ENCODE peak calls at places on chromosomes 3 and 15, in ten cellular contexts. Y is endothelial cell; F is activated CD4-positive, alpha-beta T cell treated with anti-CD3 and anti-CD28 coated beads for 36 hours; Z is putamen; P is pons; J is AG09309; B is right cardiac atrium; U is effector CD4-positive, alpha-beta T cell; T is activated effector memory CD4-positive, alpha-beta T cell treated with Interleukin-2 at 50 U/mL for 16 hours; Q is activated CD8-positive, alpha-beta T cell treated with anti-CD3 and anti-CD28 coated beads for 36 hours. R is an unnamed sample.

GRCh38 chr3:32758375-32758753 is 59.4 kb upstream of the TRIM71 start:
- DNase-seq in F (no peak), J (no peak), Z (no peak), B (no peak), T (no peak), U (no peak), Q (no peak), P (no peak), Y (no peak), R (no peak)

GRCh38 chr15:101250931-101251829 is 668 bp downstream of the CHSY1 start:
- DNase-seq in B (peak; percentile 73), F (peak; percentile 39), U (no peak), Y (peak; percentile 44), P (no peak), Q (no peak), T (no peak), Z (peak; percentile 10), J (no peak), R (peak; percentile 45)

GRCh38 chr15:86362556-86362955 is 282.9 kb downstream of the AGBL1 start:
- DNase-seq in U (no peak), P (no peak), Z (no peak), T (no peak), J (no peak), F (peak; percentile 30), Q (peak; percentile 6), B (no peak), Y (no peak), R (peak; percentile 23)

GRCh38 chr15:26087395-26087794 is 224.3 kb upstream of the ATP10A start:
- DNase-seq in Q (no peak), Z (peak; percentile 47), P (no peak), J (peak; percentile 11), B (no peak), T (no peak), Y (no peak), F (no peak), U (no peak), R (peak; percentile 28)

GRCh38 chr3:188385295-188385694 is 231.3 kb downstream of the LPP start:
- DNase-seq in Z (no peak), F (no peak), J (no peak), U (no peak), Y (no peak), P (no peak), Q (no peak), B (no peak), T (no peak), R (no peak)

GRCh38 chr15:89195836-89196235 is 25.5 kb downstream of the RLBP1 start:
- DNase-seq in U (no peak), T (no peak), Z (no peak), J (peak; percentile 90), B (no peak), F (no peak), P (no peak), Y (no peak), Q (no peak), R (no peak)

GRCh38 chr3:132134611-132135010 is 99.8 kb upstream of the CPNE4 start:
- DNase-seq in J (peak; percentile 73), Y (no peak), Z (no peak), T (no peak), F (no peak), Q (no peak), U (no peak), P (no peak), B (no peak), R (peak; percentile 75)

GRCh38 chr15:99961011-99961441 is 227.8 kb upstream of the LYSMD4 start:
- DNase-seq in Y (peak; percentile 59), U (no peak), Z (no peak), F (peak; percentile 70), B (peak; percentile 66), P (peak; percentile 57), T (no peak), J (no peak), Q (peak; percentile 56), R (no peak)

GRCh38 chr15:68143129-68143528 is 62.0 kb downstream of the CALML4 start:
- DNase-seq in U (no peak), T (no peak), Z (no peak), P (no peak), B (no peak), F (no peak), Q (no peak), Y (no peak), J (no peak), R (no peak)

GRCh38 chr3:58422756-58423324 is 10.8 kb downstream of the PDHB start:
- DNase-seq in F (no peak), B (no peak), Z (no peak), U (no peak), P (no peak), J (no peak), T (no peak), Q (no peak), Y (no peak), R (no peak)

GRCh38 chr15:74294010-74294409 is 57.9 kb downstream of the CCDC33 start:
- DNase-seq in Z (no peak), Y (no peak), F (no peak), B (no peak), U (no peak), J (no peak), P (no peak), Q (no peak), T (no peak), R (no peak)

GRCh38 chr15:98690272-98690671 is 41.9 kb downstream of the IGF1R start:
- DNase-seq in Y (no peak), P (no peak), F (no peak), T (no peak), U (no peak), Z (no peak), J (no peak), B (no peak), Q (no peak), R (no peak)

GRCh38 chr3:142828703-142829304 is 60.1 kb downstream of the PCOLCE2 start:
- DNase-seq in Q (peak; percentile 90), T (peak; percentile 15), J (peak; percentile 40), B (peak; percentile 94), U (peak; percentile 27), F (peak; percentile 89), Y (peak; percentile 86), Z (peak; percentile 55), P (peak; percentile 73), R (peak; percentile 77)

GRCh38 chr3:12444582-12445468 is 39.5 kb upstream of the TSEN2 start:
- DNase-seq in U (no peak), Q (no peak), T (no peak), F (peak; percentile 2), P (no peak), Z (no peak), B (peak; percentile 66), Y (no peak), J (no peak), R (no peak)

GRCh38 chr3:13419356-13420050 is 619 bp downstream of the NUP210 start:
- DNase-seq in Y (peak; percentile 30), Q (peak; percentile 63), P (peak; percentile 40), Z (peak; percentile 72), B (peak; percentile 78), T (peak; percentile 56), U (peak; percentile 46), J (no peak), F (peak; percentile 79), R (peak; percentile 43)

R was measured in RKO.